ENCODE peak calls at places on chromosome 2, in nine cellular contexts. W, J, E, Z, T, I, G, D and Y are unnamed samples.

GRCh38 chr2:189407161-189407943 is 33.9 kb upstream of the WDR75 start:
- DNase-seq in J (no peak), I (no peak), Z (no peak), E (peak; percentile 90), G (no peak), D (no peak), W (no peak), T (no peak), Y (no peak)

GRCh38 chr2:105857076-105857740 is 112.5 kb downstream of the NCK2 start:
- DNase-seq in D (no peak), E (no peak), I (no peak), J (no peak), Z (peak; percentile 46), T (no peak), G (no peak), W (no peak), Y (no peak)

GRCh38 chr2:222288590-222289279 is 10.1 kb downstream of the PAX3 start:
- DNase-seq in J (no peak), T (no peak), W (no peak), E (no peak), G (no peak), I (no peak), D (no peak), Z (no peak), Y (no peak)

GRCh38 chr2:217223222-217223930 is 363.5 kb upstream of the TNP1 start:
- DNase-seq in T (no peak), G (peak; percentile 72), J (peak; percentile 66), E (peak; percentile 97), Z (peak; percentile 83), W (no peak), I (no peak), D (no peak), Y (no peak)

GRCh38 chr2:72108121-72108520 is 39.5 kb downstream of the CYP26B1 start:
- DNase-seq in Z (no peak), D (no peak), J (no peak), G (no peak), T (no peak), W (no peak), I (no peak), E (peak; percentile 51), Y (no peak)

GRCh38 chr2:8049851-8050571 is 631.8 kb upstream of the ID2 start:
- DNase-seq in D (no peak), T (no peak), E (no peak), I (no peak), Z (peak; percentile 82), G (no peak), W (no peak), J (no peak), Y (no peak)

GRCh38 chr2:740446-741293 is 63.5 kb upstream of the TMEM18 start:
- DNase-seq in I (no peak), D (peak; percentile 72), W (peak; percentile 88), G (peak; percentile 3), T (peak; percentile 68), E (peak; percentile 75), Z (no peak), J (peak; percentile 89), Y (peak; percentile 90)

GRCh38 chr2:219215871-219216536 is 2.8 kb downstream of the ABCB6 start:
- DNase-seq in E (no peak), T (no peak), Z (no peak), I (no peak), J (no peak), D (no peak), G (no peak), W (no peak), Y (no peak)

GRCh38 chr2:170813611-170814550 is 2.8 kb upstream of the GAD1 start:
- DNase-seq in T (no peak), Z (no peak), I (no peak), E (peak; percentile 54), D (peak; percentile 30), G (peak; percentile 30), J (no peak), W (no peak), Y (no peak)

GRCh38 chr2:98530114-98530513 is 78.2 kb downstream of the COA5 start:
- DNase-seq in Z (no peak), T (no peak), G (no peak), J (no peak), E (no peak), W (no peak), D (no peak), I (no peak), Y (no peak)

GRCh38 chr2:159516241-159516758 is 100.0 kb downstream of the BAZ2B start:
- DNase-seq in Z (no peak), D (peak; percentile 9), W (peak; percentile 7), J (no peak), E (peak; percentile 56), T (no peak), I (no peak), G (peak; percentile 73), Y (peak; percentile 63)

GRCh38 chr2:147438897-147439296 is 405.9 kb upstream of the ACVR2A start:
- DNase-seq in G (no peak), E (no peak), T (no peak), I (no peak), Z (no peak), W (no peak), J (no peak), D (no peak), Y (no peak)

GRCh38 chr2:101002562-101003277 is 631 bp downstream of the RPL31 start:
- DNase-seq in T (no peak), W (no peak), G (peak; percentile 23), Z (no peak), J (no peak), E (peak; percentile 33), D (no peak), I (no peak), Y (no peak)

GRCh38 chr2:54212456-54212855 is 43.6 kb downstream of the TSPYL6 start:
- DNase-seq in I (no peak), G (no peak), W (no peak), J (no peak), D (no peak), Z (no peak), T (no peak), E (peak; percentile 93), Y (no peak)

GRCh38 chr2:43593241-43593640 is 2.6 kb downstream of the THADA start:
- DNase-seq in J (no peak), T (no peak), Z (no peak), I (no peak), D (no peak), E (no peak), G (no peak), W (no peak), Y (peak; percentile 26)

GRCh38 chr2:173669271-173669853 is 295.8 kb downstream of the SP3 start:
- DNase-seq in G (no peak), J (no peak), Z (no peak), I (no peak), T (no peak), D (no peak), W (no peak), E (no peak), Y (no peak)

GRCh38 chr2:172859821-172860707 is 124.4 kb downstream of the RAPGEF4 start:
- DNase-seq in E (peak; percentile 3), Z (no peak), W (no peak), I (no peak), J (no peak), G (no peak), D (no peak), T (no peak), Y (no peak)

GRCh38 chr2:120476141-120476540 is 130.2 kb downstream of the INHBB start:
- DNase-seq in E (no peak), I (no peak), G (no peak), W (no peak), Z (no peak), D (no peak), T (no peak), J (no peak), Y (no peak)

GRCh38 chr2:38466849-38467767 is 90.0 kb upstream of the ATL2 start:
- DNase-seq in E (no peak), D (no peak), J (no peak), T (no peak), W (no peak), G (no peak), I (no peak), Z (no peak), Y (no peak)

GRCh38 chr2:85162746-85163301 is 29.6 kb downstream of the TCF7L1 start:
- DNase-seq in T (no peak), G (no peak), W (no peak), D (no peak), I (no peak), E (peak; percentile 67), J (no peak), Z (no peak), Y (no peak)

GRCh38 chr2:2877427-2877826 is 500.2 kb downstream of the EIPR1 start:
- DNase-seq in D (no peak), J (no peak), Z (no peak), T (no peak), G (no peak), E (no peak), I (no peak), W (no peak), Y (no peak)

GRCh38 chr2:3222636-3223035 is 155.0 kb downstream of the EIPR1 start:
- DNase-seq in W (no peak), J (no peak), Z (peak; percentile 83), D (no peak), I (no peak), E (no peak), T (no peak), G (no peak), Y (no peak)

GRCh38 chr2:223114170-223114569 is 62.2 kb downstream of the KCNE4 start:
- DNase-seq in Z (no peak), G (no peak), I (no peak), D (no peak), T (no peak), W (no peak), E (peak; percentile 56), J (no peak), Y (no peak)

GRCh38 chr2:172113617-172114016 is 10.9 kb upstream of the DLX2 start:
- DNase-seq in W (no peak), J (no peak), E (peak; percentile 66), I (no peak), G (peak; percentile 62), T (no peak), Z (no peak), D (no peak), Y (no peak)

GRCh38 chr2:10635430-10635829 is 54.3 kb downstream of the NOL10 start:
- DNase-seq in J (no peak), Z (no peak), D (no peak), W (no peak), G (no peak), I (no peak), E (no peak), T (no peak), Y (no peak)

GRCh38 chr2:45506756-45507155 is 104.3 kb downstream of the SRBD1 start:
- DNase-seq in J (no peak), Z (no peak), G (no peak), D (no peak), E (no peak), I (no peak), T (no peak), W (no peak), Y (no peak)

GRCh38 chr2:74533464-74533863 is 3.7 kb downstream of the HTRA2 start:
- DNase-seq in Z (no peak), W (no peak), G (no peak), E (no peak), D (no peak), T (no peak), J (no peak), I (no peak), Y (no peak)

GRCh38 chr2:47089083-47089464 is 66.0 kb downstream of the STPG4 start:
- DNase-seq in D (no peak), Z (no peak), W (no peak), E (peak; percentile 77), G (no peak), T (no peak), J (no peak), I (no peak), Y (no peak)

GRCh38 chr2:216792222-216793001 is 67.5 kb downstream of the TNP1 start:
- DNase-seq in J (peak; percentile 90), T (peak; percentile 75), Z (no peak), W (no peak), G (peak; percentile 10), D (no peak), E (peak; percentile 45), I (no peak), Y (peak; percentile 61)

GRCh38 chr2:167478196-167478595 is 589.9 kb downstream of the XIRP2 start:
- DNase-seq in Z (no peak), E (no peak), I (no peak), W (no peak), D (no peak), J (no peak), G (no peak), T (no peak), Y (no peak)

GRCh38 chr2:215828528-215829184 is 184.7 kb downstream of the MREG start:
- DNase-seq in E (peak; percentile 86), D (peak; percentile 67), Z (no peak), J (peak; percentile 66), I (peak; percentile 9), T (peak; percentile 53), W (peak; percentile 50), G (peak; percentile 75), Y (no peak)